ENCODE peak calls at places on chromosomes 1 and 21, in ten cellular contexts. C is NCI-H345; P is T-helper 17 cell; T is SJCRH30; A is NCI-H2171 treated with DMSO at 0.1 percent for 48 hours; R is stimulated activated naive CD8-positive, alpha-beta T cell treated with anti-CD3 and anti-CD28 coated beads, Interleukin-15, amount 100 ng/mL, for 72 hours; J is kidney; N is stimulated activated CD8-positive, alpha-beta memory T cell treated with anti-CD3 and anti-CD28 coated beads, Interleukin-15, amount 100 ng/mL, for 1 hour; V is NCI-H1417; I is NCI-H187. M is an unnamed sample.

GRCh38 chr1:69534829-69535228 is 32.9 kb upstream of the LRRC7 start:
- DNase-seq in C (no peak), P (no peak), R (no peak), I (no peak), J (no peak), T (no peak), V (no peak), N (no peak), A (no peak), M (no peak)

GRCh38 chr1:12006167-12006921 is 13.0 kb upstream of the MIIP start:
- DNase-seq in N (no peak), P (no peak), I (no peak), C (no peak), A (no peak), J (no peak), V (no peak), R (no peak), T (no peak), M (no peak)

GRCh38 chr1:7474786-7475502 is 296.2 kb upstream of the VAMP3 start:
- DNase-seq in P (no peak), N (no peak), V (no peak), A (no peak), C (no peak), R (no peak), I (no peak), J (no peak), T (peak; percentile 55), M (no peak)

GRCh38 chr1:7121622-7121988 is 336.4 kb downstream of the CAMTA1 start:
- DNase-seq in J (no peak), I (no peak), A (no peak), P (no peak), R (no peak), C (no peak), V (no peak), T (no peak), N (no peak), M (no peak)

GRCh38 chr21:45509566-45510465 is 32.4 kb downstream of the SLC19A1 start:
- DNase-seq in C (no peak), N (no peak), A (no peak), V (no peak), J (peak; percentile 80), R (no peak), T (no peak), I (no peak), P (no peak), M (no peak)

GRCh38 chr1:111253876-111254275 is 26.4 kb downstream of the CHI3L2 start:
- DNase-seq in R (no peak), C (no peak), N (no peak), A (no peak), I (no peak), J (no peak), V (no peak), T (no peak), P (no peak), M (no peak)

GRCh38 chr1:45205000-45205909 is 1.1 kb downstream of the ZSWIM5 start:
- DNase-seq in A (peak; percentile 69), R (no peak), C (peak; percentile 26), V (peak; percentile 53), J (peak; percentile 80), N (no peak), P (no peak), T (peak; percentile 40), I (peak; percentile 17), M (no peak)

GRCh38 chr1:29711582-29712274 is 475.4 kb downstream of the PTPRU start:
- DNase-seq in A (no peak), C (no peak), T (peak; percentile 42), I (no peak), J (no peak), P (no peak), N (no peak), R (peak; percentile 80), V (no peak), M (no peak)

GRCh38 chr1:58592521-58593134 is 15.6 kb upstream of the TACSTD2 start:
- DNase-seq in J (peak; percentile 92), I (no peak), C (no peak), V (no peak), N (no peak), T (peak; percentile 86), R (no peak), A (peak; percentile 69), P (no peak), M (no peak)

GRCh38 chr1:228164561-228165371 is 838 bp upstream of the IBA57 start:
- DNase-seq in R (no peak), T (no peak), P (no peak), I (no peak), A (no peak), J (peak; percentile 77), V (no peak), C (no peak), N (no peak), M (no peak)

GRCh38 chr1:217153361-217153760 is 430.1 kb upstream of the ESRRG start:
- DNase-seq in C (no peak), R (no peak), P (no peak), I (no peak), A (no peak), N (no peak), V (no peak), T (no peak), J (no peak), M (no peak)

GRCh38 chr1:17648457-17649145 is 106.5 kb upstream of the ACTL8 start:
- DNase-seq in I (no peak), V (no peak), C (no peak), T (peak; percentile 24), N (no peak), J (no peak), P (no peak), R (no peak), A (no peak), M (no peak)

GRCh38 chr1:30901798-30902652 is 6.5 kb downstream of the SDC3 start:
- DNase-seq in R (no peak), J (no peak), N (no peak), T (no peak), I (no peak), V (no peak), C (no peak), A (no peak), P (no peak), M (no peak)

GRCh38 chr1:41639332-41639936 is 155.0 kb upstream of the EDN2 start:
- DNase-seq in R (peak; percentile 79), J (no peak), C (no peak), T (no peak), A (no peak), I (no peak), N (no peak), V (no peak), P (no peak), M (no peak)

GRCh38 chr1:34166191-34167090 is 1.4 kb upstream of the CSMD2 start:
- DNase-seq in C (no peak), T (peak; percentile 96), N (no peak), R (no peak), V (no peak), P (no peak), I (no peak), A (no peak), J (no peak), M (no peak)

GRCh38 chr1:217627431-217627830 is 3.5 kb downstream of the GPATCH2 start:
- DNase-seq in C (no peak), N (no peak), I (no peak), P (no peak), R (no peak), T (no peak), A (no peak), V (no peak), J (no peak), M (no peak)

GRCh38 chr1:26352338-26352679 is 1.6 kb downstream of the CRYBG2 start:
- DNase-seq in I (no peak), V (no peak), N (no peak), R (no peak), C (no peak), P (no peak), A (no peak), T (no peak), J (no peak), M (no peak)

M was measured in DND-41.